ENCODE peak calls at places on chromosomes 1 and 21, in seven cellular contexts. J is GM04504; E is bronchial epithelial cell; S is MG63; I is dorsolateral prefrontal cortex; X is SW480; H is CD4-positive, alpha-beta T cell. V is an unnamed sample.

GRCh38 chr1:154117642-154118041 is 37.2 kb downstream of the NUP210L start:
- DNase-seq in J (no peak), E (no peak), S (no peak), I (no peak), X (no peak), H (no peak), V (no peak)

GRCh38 chr1:89780721-89781120 is 40.1 kb upstream of the LRRC8D start:
- DNase-seq in J (no peak), E (peak; percentile 65), S (no peak), I (no peak), X (peak; percentile 61), H (no peak), V (no peak)

GRCh38 chr1:183230403-183230802 is 44.3 kb downstream of the LAMC2 start:
- DNase-seq in J (no peak), E (peak; percentile 51), S (no peak), I (no peak), X (no peak), H (no peak), V (no peak)

GRCh38 chr1:29298175-29298720 is 61.9 kb downstream of the PTPRU start:
- DNase-seq in J (no peak), E (no peak), S (no peak), I (no peak), X (no peak), H (no peak), V (no peak)

GRCh38 chr1:78095618-78096416 is 50.1 kb downstream of the GIPC2 start:
- DNase-seq in J (peak; percentile 48), E (peak; percentile 67), S (peak; percentile 51), I (no peak), X (no peak), H (no peak), V (peak; percentile 51)

GRCh38 chr1:98781906-98782305 is 120.4 kb downstream of the SNX7 start:
- DNase-seq in J (no peak), E (no peak), S (no peak), I (no peak), X (no peak), H (no peak), V (no peak)

GRCh38 chr1:9689971-9690381 is 38.4 kb downstream of the PIK3CD start:
- DNase-seq in J (no peak), E (no peak), S (peak; percentile 19), I (peak; percentile 43), X (no peak), H (no peak), V (peak; percentile 67)

GRCh38 chr1:222750651-222751050 is 13.6 kb downstream of the FAM177B start:
- DNase-seq in J (no peak), E (no peak), S (no peak), I (no peak), X (no peak), H (no peak), V (no peak)

GRCh38 chr1:24189528-24189927 is 2.4 kb upstream of the IFNLR1 start:
- DNase-seq in J (no peak), E (no peak), S (no peak), I (peak; percentile 62), X (no peak), H (no peak), V (no peak)

GRCh38 chr21:41025057-41025390 is 142.9 kb upstream of the BACE2 start:
- DNase-seq in J (no peak), E (no peak), S (no peak), I (no peak), X (no peak), H (no peak), V (no peak)

GRCh38 chr1:188735567-188735966 is 1742.1 kb downstream of the BRINP3 start:
- DNase-seq in J (no peak), E (no peak), S (no peak), I (no peak), X (no peak), H (no peak), V (no peak)